ENCODE peak calls at places on chromosomes 11 and 22, in nine cellular contexts. One of them, this sample, is unnamed.

GRCh38 chr11:126103150-126103549 is 40.5 kb upstream of the CDON start:
- DNase-seq in AG04450: no peak
- DNase-seq in psoas muscle: no peak
- DNase-seq in astrocyte of the spinal cord: no peak
- DNase-seq in SK-MEL-5: no peak
- DNase-seq in pulmonary artery endothelial cell: no peak
- DNase-seq in T-helper 9 cell: no peak
- DNase-seq in hepatocyte: no peak
- DNase-seq in EL: no peak
- DNase-seq in this sample: no peak

GRCh38 chr11:2374456-2375201 is 2.5 kb upstream of the CD81 start:
- DNase-seq in astrocyte of the spinal cord: no peak
- DNase-seq in T-helper 9 cell: no peak
- DNase-seq in psoas muscle: no peak
- DNase-seq in hepatocyte: no peak
- DNase-seq in EL: no peak
- DNase-seq in pulmonary artery endothelial cell: no peak
- DNase-seq in AG04450: no peak
- DNase-seq in SK-MEL-5: no peak
- DNase-seq in this sample: no peak

GRCh38 chr11:541433-541885 is 4.1 kb downstream of the LRRC56 start:
- DNase-seq in SK-MEL-5: no peak
- DNase-seq in hepatocyte: no peak
- DNase-seq in pulmonary artery endothelial cell: no peak
- DNase-seq in T-helper 9 cell: no peak
- DNase-seq in psoas muscle: no peak
- DNase-seq in astrocyte of the spinal cord: no peak
- DNase-seq in AG04450: no peak
- DNase-seq in EL: no peak
- DNase-seq in this sample: no peak

GRCh38 chr22:31248965-31249940 is 37.2 kb downstream of the LIMK2 start:
- DNase-seq in SK-MEL-5: peak; percentile 23
- DNase-seq in pulmonary artery endothelial cell: no peak
- DNase-seq in astrocyte of the spinal cord: no peak
- DNase-seq in AG04450: no peak
- DNase-seq in EL: no peak
- DNase-seq in T-helper 9 cell: no peak
- DNase-seq in psoas muscle: no peak
- DNase-seq in hepatocyte: peak; percentile 50
- DNase-seq in this sample: peak; percentile 68

GRCh38 chr11:1084561-1085439 is 10.1 kb downstream of the MUC2 start:
- DNase-seq in psoas muscle: peak; percentile 10
- DNase-seq in pulmonary artery endothelial cell: no peak
- DNase-seq in T-helper 9 cell: no peak
- DNase-seq in AG04450: no peak
- DNase-seq in EL: no peak
- DNase-seq in astrocyte of the spinal cord: no peak
- DNase-seq in SK-MEL-5: no peak
- DNase-seq in hepatocyte: no peak
- DNase-seq in this sample: no peak

GRCh38 chr11:290621-291231 is 1.8 kb downstream of the PGGHG start:
- DNase-seq in AG04450: no peak
- DNase-seq in SK-MEL-5: no peak
- DNase-seq in T-helper 9 cell: no peak
- DNase-seq in hepatocyte: no peak
- DNase-seq in pulmonary artery endothelial cell: no peak
- DNase-seq in psoas muscle: peak; percentile 16
- DNase-seq in EL: no peak
- DNase-seq in astrocyte of the spinal cord: no peak
- DNase-seq in this sample: no peak

GRCh38 chr22:46150615-46151423 is 493 bp downstream of the PPARA start:
- DNase-seq in psoas muscle: peak; percentile 55
- DNase-seq in pulmonary artery endothelial cell: no peak
- DNase-seq in SK-MEL-5: no peak
- DNase-seq in EL: no peak
- DNase-seq in hepatocyte: peak; percentile 40
- DNase-seq in AG04450: no peak
- DNase-seq in astrocyte of the spinal cord: no peak
- DNase-seq in T-helper 9 cell: peak; percentile 55
- DNase-seq in this sample: peak; percentile 67

GRCh38 chr22:27460596-27461347 is 340.8 kb downstream of the MN1 start:
- DNase-seq in T-helper 9 cell: no peak
- DNase-seq in psoas muscle: peak; percentile 49
- DNase-seq in pulmonary artery endothelial cell: no peak
- DNase-seq in hepatocyte: no peak
- DNase-seq in SK-MEL-5: no peak
- DNase-seq in astrocyte of the spinal cord: peak; percentile 49
- DNase-seq in AG04450: peak; percentile 18
- DNase-seq in EL: peak; percentile 42
- DNase-seq in this sample: no peak

GRCh38 chr11:74689666-74690065 is 41.6 kb downstream of the CHRDL2 start:
- DNase-seq in pulmonary artery endothelial cell: no peak
- DNase-seq in AG04450: no peak
- DNase-seq in SK-MEL-5: no peak
- DNase-seq in astrocyte of the spinal cord: peak; percentile 70
- DNase-seq in hepatocyte: no peak
- DNase-seq in EL: peak; percentile 35
- DNase-seq in psoas muscle: no peak
- DNase-seq in T-helper 9 cell: no peak
- DNase-seq in this sample: no peak

GRCh38 chr11:1936072-1936780 is 10.9 kb upstream of the MRPL23 start:
- DNase-seq in psoas muscle: peak; percentile 16
- DNase-seq in hepatocyte: no peak
- DNase-seq in AG04450: no peak
- DNase-seq in astrocyte of the spinal cord: no peak
- DNase-seq in pulmonary artery endothelial cell: no peak
- DNase-seq in T-helper 9 cell: no peak
- DNase-seq in SK-MEL-5: no peak
- DNase-seq in EL: no peak
- DNase-seq in this sample: no peak

GRCh38 chr11:18064035-18064434 is 18.0 kb upstream of the TPH1 start:
- DNase-seq in astrocyte of the spinal cord: no peak
- DNase-seq in EL: no peak
- DNase-seq in psoas muscle: no peak
- DNase-seq in T-helper 9 cell: no peak
- DNase-seq in hepatocyte: no peak
- DNase-seq in AG04450: no peak
- DNase-seq in SK-MEL-5: no peak
- DNase-seq in pulmonary artery endothelial cell: no peak
- DNase-seq in this sample: no peak

GRCh38 chr22:19598054-19598855 is 74.0 kb upstream of the CLDN5 start:
- DNase-seq in T-helper 9 cell: no peak
- DNase-seq in astrocyte of the spinal cord: no peak
- DNase-seq in EL: no peak
- DNase-seq in AG04450: no peak
- DNase-seq in SK-MEL-5: no peak
- DNase-seq in psoas muscle: no peak
- DNase-seq in hepatocyte: peak; percentile 44
- DNase-seq in pulmonary artery endothelial cell: no peak
- DNase-seq in this sample: no peak

GRCh38 chr11:129286813-129287212 is 88.8 kb upstream of the BARX2 start:
- DNase-seq in EL: no peak
- DNase-seq in AG04450: no peak
- DNase-seq in hepatocyte: no peak
- DNase-seq in astrocyte of the spinal cord: no peak
- DNase-seq in psoas muscle: no peak
- DNase-seq in T-helper 9 cell: no peak
- DNase-seq in SK-MEL-5: peak; percentile 29
- DNase-seq in pulmonary artery endothelial cell: no peak
- DNase-seq in this sample: no peak

GRCh38 chr11:64754124-64754918 is 5.5 kb downstream of the PYGM start:
- DNase-seq in EL: no peak
- DNase-seq in AG04450: no peak
- DNase-seq in hepatocyte: no peak
- DNase-seq in T-helper 9 cell: no peak
- DNase-seq in astrocyte of the spinal cord: no peak
- DNase-seq in pulmonary artery endothelial cell: no peak
- DNase-seq in SK-MEL-5: no peak
- DNase-seq in psoas muscle: no peak
- DNase-seq in this sample: no peak

GRCh38 chr22:19085233-19086043 is 36.8 kb downstream of the DGCR2 start:
- DNase-seq in EL: peak; percentile 29
- DNase-seq in psoas muscle: no peak
- DNase-seq in pulmonary artery endothelial cell: no peak
- DNase-seq in hepatocyte: peak; percentile 41
- DNase-seq in T-helper 9 cell: no peak
- DNase-seq in astrocyte of the spinal cord: peak; percentile 23
- DNase-seq in SK-MEL-5: peak; percentile 88
- DNase-seq in AG04450: no peak
- DNase-seq in this sample: no peak

GRCh38 chr22:29253561-29254282 is 14.1 kb downstream of the RHBDD3 start:
- DNase-seq in T-helper 9 cell: no peak
- DNase-seq in hepatocyte: no peak
- DNase-seq in psoas muscle: no peak
- DNase-seq in astrocyte of the spinal cord: no peak
- DNase-seq in EL: no peak
- DNase-seq in SK-MEL-5: no peak
- DNase-seq in pulmonary artery endothelial cell: no peak
- DNase-seq in AG04450: no peak
- DNase-seq in this sample: no peak

GRCh38 chr11:64314146-64314804 is 3.1 kb downstream of the TRMT112 start:
- DNase-seq in EL: no peak
- DNase-seq in psoas muscle: no peak
- DNase-seq in astrocyte of the spinal cord: no peak
- DNase-seq in T-helper 9 cell: no peak
- DNase-seq in hepatocyte: peak; percentile 8
- DNase-seq in SK-MEL-5: no peak
- DNase-seq in pulmonary artery endothelial cell: no peak
- DNase-seq in AG04450: no peak
- DNase-seq in this sample: no peak

GRCh38 chr11:106939157-106939556 is 79.1 kb downstream of the GUCY1A2 start:
- DNase-seq in psoas muscle: no peak
- DNase-seq in EL: no peak
- DNase-seq in pulmonary artery endothelial cell: no peak
- DNase-seq in T-helper 9 cell: no peak
- DNase-seq in AG04450: no peak
- DNase-seq in hepatocyte: no peak
- DNase-seq in SK-MEL-5: no peak
- DNase-seq in astrocyte of the spinal cord: no peak
- DNase-seq in this sample: no peak

GRCh38 chr11:1408346-1408745 is 18.6 kb downstream of the BRSK2 start:
- DNase-seq in EL: no peak
- DNase-seq in AG04450: no peak
- DNase-seq in hepatocyte: no peak
- DNase-seq in astrocyte of the spinal cord: no peak
- DNase-seq in pulmonary artery endothelial cell: no peak
- DNase-seq in psoas muscle: no peak
- DNase-seq in SK-MEL-5: no peak
- DNase-seq in T-helper 9 cell: no peak
- DNase-seq in this sample: no peak

GRCh38 chr11:80388536-80388935 is 947.7 kb upstream of the TENM4 start:
- DNase-seq in AG04450: no peak
- DNase-seq in astrocyte of the spinal cord: no peak
- DNase-seq in hepatocyte: no peak
- DNase-seq in pulmonary artery endothelial cell: no peak
- DNase-seq in SK-MEL-5: no peak
- DNase-seq in EL: no peak
- DNase-seq in T-helper 9 cell: no peak
- DNase-seq in psoas muscle: no peak
- DNase-seq in this sample: no peak

GRCh38 chr22:44625981-44626687 is 75.9 kb upstream of the PRR5 start:
- DNase-seq in SK-MEL-5: peak; percentile 70
- DNase-seq in psoas muscle: peak; percentile 68
- DNase-seq in pulmonary artery endothelial cell: no peak
- DNase-seq in AG04450: no peak
- DNase-seq in T-helper 9 cell: peak; percentile 72
- DNase-seq in hepatocyte: peak; percentile 81
- DNase-seq in EL: peak; percentile 57
- DNase-seq in astrocyte of the spinal cord: peak; percentile 43
- DNase-seq in this sample: peak; percentile 31

GRCh38 chr22:36552300-36552699 is 23.3 kb upstream of the EIF3D start:
- DNase-seq in pulmonary artery endothelial cell: no peak
- DNase-seq in psoas muscle: no peak
- DNase-seq in astrocyte of the spinal cord: no peak
- DNase-seq in AG04450: no peak
- DNase-seq in SK-MEL-5: no peak
- DNase-seq in T-helper 9 cell: no peak
- DNase-seq in hepatocyte: no peak
- DNase-seq in EL: no peak
- DNase-seq in this sample: no peak